ENCODE peak calls at places on chromosomes 6 and 20, in four cellular contexts. Q is right lobe of liver, I is gastrocnemius medialis, B is tibial nerve. U is an unnamed sample.

GRCh38 chr20:35627121-35627520 is 11.5 kb downstream of the SPAG4 start:
- DNase-seq in Q (no peak), I (no peak), B (no peak), U (no peak)

GRCh38 chr6:139534472-139535115 is 160.1 kb upstream of the CITED2 start:
- DNase-seq in Q (no peak), I (no peak), B (no peak), U (no peak)

GRCh38 chr6:81340946-81341345 is 411.5 kb downstream of the TENT5A start:
- DNase-seq in Q (no peak), I (no peak), B (no peak), U (no peak)

GRCh38 chr20:17226410-17227198 is at the start of gene PCSK2:
- DNase-seq in Q (no peak), I (no peak), B (no peak), U (peak; percentile 39)

GRCh38 chr6:51265426-51265825 is 446.8 kb downstream of the TFAP2B start:
- DNase-seq in Q (no peak), I (peak; percentile 17), B (peak; percentile 23), U (no peak)

GRCh38 chr6:85044336-85044735 is 279.9 kb upstream of the TBX18 start:
- DNase-seq in Q (no peak), I (no peak), B (no peak), U (no peak)

GRCh38 chr20:1802385-1803215 is 92.6 kb upstream of the SIRPA start:
- DNase-seq in Q (peak; percentile 79), I (no peak), B (peak; percentile 33), U (peak; percentile 83)

GRCh38 chr20:53881362-53881761 is 189.0 kb downstream of the BCAS1 start:
- DNase-seq in Q (no peak), I (no peak), B (no peak), U (no peak)

GRCh38 chr20:5024103-5024502 is 22.8 kb upstream of the SLC23A2 start:
- DNase-seq in Q (no peak), I (no peak), B (no peak), U (no peak)

GRCh38 chr6:123771126-123771525 is 32.5 kb upstream of the NKAIN2 start:
- DNase-seq in Q (no peak), I (no peak), B (no peak), U (no peak)

GRCh38 chr20:19802492-19803158 is 44.6 kb downstream of the RIN2 start:
- DNase-seq in Q (peak; percentile 37), I (no peak), B (no peak), U (peak; percentile 52)

GRCh38 chr6:138485005-138485545 is 14.2 kb downstream of the NHSL1 start:
- DNase-seq in Q (no peak), I (no peak), B (no peak), U (no peak)

GRCh38 chr20:2767768-2768631 is 32.4 kb downstream of the CPXM1 start:
- DNase-seq in Q (peak; percentile 79), I (no peak), B (no peak), U (no peak)

GRCh38 chr20:3909952-3910366 is 20.8 kb downstream of the PANK2 start:
- DNase-seq in Q (no peak), I (no peak), B (no peak), U (no peak)
- TF ChIP-seq POLR2A in Q (no peak), I (no peak), B (no peak), U (no peak)

DNA sequence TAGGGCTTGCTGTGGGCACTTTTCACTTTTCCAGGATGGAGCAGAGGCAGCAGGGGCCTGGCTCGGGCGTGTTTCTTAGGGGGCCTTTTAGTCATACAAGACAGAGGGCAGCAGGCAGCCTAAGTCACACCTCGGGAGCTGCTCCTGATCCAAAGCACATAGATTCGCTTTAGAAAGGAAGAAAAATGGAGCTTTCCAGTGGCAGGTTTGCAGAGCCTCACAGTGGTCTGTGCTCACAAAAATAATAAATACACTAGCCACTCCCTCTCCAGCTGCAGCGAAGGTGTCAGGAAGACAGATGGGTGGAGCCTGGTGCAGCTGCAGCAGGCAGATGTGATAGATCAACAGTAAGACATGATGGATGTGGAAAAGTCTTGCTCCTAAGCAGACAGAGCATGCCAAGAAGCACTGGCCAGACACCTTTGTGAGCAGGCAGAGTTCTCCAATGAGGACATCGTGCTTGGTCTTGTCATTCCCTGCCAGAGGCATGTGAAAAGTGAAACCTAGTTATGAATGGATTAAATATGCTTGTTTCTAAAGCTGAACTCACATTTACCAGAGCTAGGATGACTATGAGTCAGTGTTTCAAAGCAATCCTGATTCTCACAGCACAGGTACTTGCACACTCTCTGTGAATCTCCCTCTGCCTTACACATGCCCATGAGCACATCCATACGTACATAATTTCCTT is 111.4 kb downstream of the SCML4 start:
- DNase-seq in Q (no peak), I (no peak), B (no peak), U (no peak)
- H3K4me3 ChIP-seq in Q (no peak overlapping the region), I (no peak overlapping the region), B (no peak overlapping the region), U (no peak overlapping the region)

DNA sequence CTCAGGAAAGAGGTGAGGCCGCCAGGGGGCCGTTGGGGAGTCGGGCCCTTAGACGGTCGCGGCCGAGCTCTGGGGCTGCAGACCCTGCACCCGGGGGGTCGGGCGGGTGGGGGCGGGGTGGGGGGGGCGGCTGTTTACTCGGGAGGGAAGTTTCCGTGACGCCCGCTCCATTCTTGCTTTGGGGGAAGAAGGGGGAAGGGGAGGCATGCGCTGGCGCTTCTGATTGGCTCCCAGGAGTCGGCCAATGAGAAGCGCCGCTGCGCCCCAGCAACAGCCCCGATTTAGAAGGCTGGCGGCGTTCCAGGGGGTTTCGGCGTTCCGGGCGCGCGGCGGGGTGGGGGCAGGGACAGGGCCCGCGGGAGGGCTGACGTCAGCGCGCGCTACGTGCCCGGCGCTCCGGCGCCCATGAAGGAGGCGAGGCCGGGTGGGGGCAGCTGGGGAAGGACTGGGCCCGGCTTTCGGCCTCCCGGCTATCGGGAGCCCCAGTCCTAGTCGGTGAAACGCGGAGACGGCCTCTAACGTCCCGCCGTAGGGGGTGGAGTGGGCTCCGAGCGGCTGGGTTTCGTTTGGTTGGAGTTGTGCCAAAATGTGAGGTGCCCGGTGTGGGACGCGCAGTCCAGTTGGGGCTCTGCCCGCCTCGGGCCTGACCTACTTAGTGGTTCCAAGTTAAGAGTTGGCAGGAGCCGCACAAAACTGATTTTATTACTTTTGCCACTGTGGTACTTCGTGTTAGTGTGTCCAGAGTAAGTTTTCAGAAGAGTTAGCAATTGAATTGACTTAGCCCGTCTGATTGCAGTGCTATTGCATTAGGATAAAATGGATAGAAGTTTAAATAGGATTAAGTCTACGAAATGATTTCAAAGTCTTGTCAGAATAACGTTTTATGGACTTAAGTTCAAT is 1.1 kb downstream of the PNRC1 start:
- DNase-seq in Q (peak; percentile 99), I (peak; percentile 99), B (peak; percentile 99), U (peak; percentile 98)
- TF ChIP-seq POLR2A in Q (peak; percentile 90), I (peak; percentile 80), B (peak; percentile 92), U (peak; percentile 51)

GRCh38 chr20:43560974-43561373 is 2.1 kb downstream of the SGK2 start:
- DNase-seq in Q (no peak), I (no peak), B (no peak), U (no peak)

GRCh38 chr20:43558412-43559146 is at the start of gene SGK2:
- DNase-seq in Q (peak; percentile 81), I (no peak), B (no peak), U (peak; percentile 81)

GRCh38 chr20:43563429-43563828 is 4.6 kb downstream of the SGK2 start:
- DNase-seq in Q (no peak), I (no peak), B (no peak), U (no peak)

GRCh38 chr20:43559147-43559477 is 285 bp downstream of the SGK2 start:
- DNase-seq in Q (no peak), I (no peak), B (no peak), U (no peak)

DNA sequence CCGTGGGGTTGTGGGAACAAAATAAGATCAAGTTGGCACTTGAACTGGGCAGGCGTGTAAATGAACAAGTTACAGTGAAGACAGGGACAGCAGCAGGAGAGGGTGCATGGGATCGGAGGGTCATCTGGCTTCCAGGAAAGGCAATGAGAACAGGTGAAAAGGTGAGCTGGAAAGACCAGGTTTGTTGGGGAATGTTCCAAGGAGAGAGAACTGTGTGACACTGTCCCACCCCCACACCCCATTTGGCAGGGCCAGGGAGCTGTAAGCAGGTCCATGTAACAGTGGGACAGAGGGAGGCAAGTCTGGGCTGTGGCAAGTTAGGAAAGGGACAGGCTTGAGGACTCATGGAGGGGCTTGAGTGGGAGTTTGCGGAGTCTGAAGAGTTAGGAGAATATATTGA is 761 bp downstream of the SGK2 start:
- DNase-seq in Q (peak; percentile 44), I (no peak), B (no peak), U (no peak)
- H3K4me3 ChIP-seq in Q (peak overlapping the region; percentile 65), I (no peak overlapping the region), B (no peak overlapping the region), U (peak overlapping the region; percentile 49)

GRCh38 chr20:22583773-22584629 is at the start of gene FOXA2:
- DNase-seq in Q (peak; percentile 81), I (no peak), B (no peak), U (no peak)
- TF ChIP-seq POLR2A in Q (peak; percentile 75), I (no peak), B (no peak), U (no peak)

GRCh38 chr6:36598739-36599318 is 4.7 kb downstream of the SRSF3 start:
- DNase-seq in Q (no peak), I (no peak), B (no peak), U (peak; percentile 27)
- H3K4me3 ChIP-seq in Q (no peak overlapping the region), I (peak overlapping the region; percentile 94), B (peak overlapping the region; percentile 58), U (peak overlapping the region; percentile 13)

U was measured in Peyer's patch.